ENCODE peak calls at places on chromosomes 6 and 20, in six cellular contexts. One of them, this sample, is unnamed.

GRCh38 chr6:169782966-169783760 is 31.7 kb downstream of the ERMARD start:
- DNase-seq in body of pancreas: no peak
- DNase-seq in amniotic epithelial cell: no peak
- DNase-seq in non-pigmented ciliary epithelial cell: no peak
- DNase-seq in GM23338: no peak
- DNase-seq in HS-5: no peak
- DNase-seq in this sample: no peak

GRCh38 chr20:31602779-31603441 is 2.2 kb upstream of the ID1 start:
- DNase-seq in body of pancreas: no peak
- DNase-seq in amniotic epithelial cell: peak; percentile 88
- DNase-seq in non-pigmented ciliary epithelial cell: peak; percentile 73
- DNase-seq in GM23338: no peak
- DNase-seq in HS-5: no peak
- DNase-seq in this sample: no peak

GRCh38 chr6:153301602-153302001 is 170.5 kb upstream of the RGS17 start:
- DNase-seq in body of pancreas: no peak
- DNase-seq in amniotic epithelial cell: no peak
- DNase-seq in non-pigmented ciliary epithelial cell: no peak
- DNase-seq in GM23338: peak; percentile 64
- DNase-seq in HS-5: no peak
- DNase-seq in this sample: no peak

GRCh38 chr6:30998785-30999184 is 11.5 kb upstream of the MUC22 start:
- DNase-seq in body of pancreas: no peak
- DNase-seq in amniotic epithelial cell: peak; percentile 64
- DNase-seq in non-pigmented ciliary epithelial cell: no peak
- DNase-seq in GM23338: no peak
- DNase-seq in HS-5: no peak
- DNase-seq in this sample: no peak

GRCh38 chr6:31058128-31058894 is 48.0 kb downstream of the MUC22 start:
- DNase-seq in body of pancreas: no peak
- DNase-seq in amniotic epithelial cell: peak; percentile 90
- DNase-seq in non-pigmented ciliary epithelial cell: peak; percentile 90
- DNase-seq in GM23338: peak; percentile 36
- DNase-seq in HS-5: peak; percentile 97
- DNase-seq in this sample: peak; percentile 91

GRCh38 chr6:127941228-127941627 is 40.4 kb upstream of the THEMIS start:
- DNase-seq in body of pancreas: no peak
- DNase-seq in amniotic epithelial cell: no peak
- DNase-seq in non-pigmented ciliary epithelial cell: no peak
- DNase-seq in GM23338: no peak
- DNase-seq in HS-5: no peak
- DNase-seq in this sample: no peak

GRCh38 chr6:45289751-45290514 is 38.2 kb upstream of the RUNX2 start:
- DNase-seq in body of pancreas: no peak
- DNase-seq in amniotic epithelial cell: no peak
- DNase-seq in non-pigmented ciliary epithelial cell: no peak
- DNase-seq in GM23338: no peak
- DNase-seq in HS-5: no peak
- DNase-seq in this sample: no peak

GRCh38 chr6:141056945-141057635 is 1075.6 kb upstream of the GJE1 start:
- DNase-seq in body of pancreas: no peak
- DNase-seq in amniotic epithelial cell: peak; percentile 95
- DNase-seq in non-pigmented ciliary epithelial cell: peak; percentile 32
- DNase-seq in GM23338: no peak
- DNase-seq in HS-5: no peak
- DNase-seq in this sample: no peak

GRCh38 chr20:37265152-37265551 is 3.5 kb upstream of the GHRH start:
- DNase-seq in body of pancreas: no peak
- DNase-seq in amniotic epithelial cell: peak; percentile 20
- DNase-seq in non-pigmented ciliary epithelial cell: no peak
- DNase-seq in GM23338: no peak
- DNase-seq in HS-5: no peak
- DNase-seq in this sample: no peak

GRCh38 chr6:156564128-156564806 is 212.9 kb upstream of the ARID1B start:
- DNase-seq in body of pancreas: peak; percentile 80
- DNase-seq in amniotic epithelial cell: peak; percentile 38
- DNase-seq in non-pigmented ciliary epithelial cell: peak; percentile 17
- DNase-seq in GM23338: peak; percentile 81
- DNase-seq in HS-5: peak; percentile 6
- DNase-seq in this sample: no peak

GRCh38 chr6:40520683-40521082 is 66.5 kb downstream of the LRFN2 start:
- DNase-seq in body of pancreas: no peak
- DNase-seq in amniotic epithelial cell: no peak
- DNase-seq in non-pigmented ciliary epithelial cell: no peak
- DNase-seq in GM23338: no peak
- DNase-seq in HS-5: no peak
- DNase-seq in this sample: no peak

GRCh38 chr20:2397091-2397490 is 16.4 kb downstream of the TGM6 start:
- DNase-seq in body of pancreas: no peak
- DNase-seq in amniotic epithelial cell: no peak
- DNase-seq in non-pigmented ciliary epithelial cell: no peak
- DNase-seq in GM23338: no peak
- DNase-seq in HS-5: no peak
- DNase-seq in this sample: no peak

GRCh38 chr6:107419747-107420146 is 39.6 kb downstream of the PDSS2 start:
- DNase-seq in body of pancreas: no peak
- DNase-seq in amniotic epithelial cell: peak; percentile 12
- DNase-seq in non-pigmented ciliary epithelial cell: no peak
- DNase-seq in GM23338: no peak
- DNase-seq in HS-5: no peak
- DNase-seq in this sample: no peak

GRCh38 chr6:125022391-125022989 is 60.3 kb downstream of the RNF217 start:
- DNase-seq in body of pancreas: no peak
- DNase-seq in amniotic epithelial cell: no peak
- DNase-seq in non-pigmented ciliary epithelial cell: no peak
- DNase-seq in GM23338: no peak
- DNase-seq in HS-5: no peak
- DNase-seq in this sample: no peak

GRCh38 chr20:6074145-6074561 is 20.3 kb upstream of the LRRN4 start:
- DNase-seq in body of pancreas: no peak
- DNase-seq in amniotic epithelial cell: peak; percentile 61
- DNase-seq in non-pigmented ciliary epithelial cell: no peak
- DNase-seq in GM23338: peak; percentile 41
- DNase-seq in HS-5: no peak
- DNase-seq in this sample: no peak

GRCh38 chr20:33046412-33046811 is 7.3 kb upstream of the BPIFB3 start:
- DNase-seq in body of pancreas: no peak
- DNase-seq in amniotic epithelial cell: no peak
- DNase-seq in non-pigmented ciliary epithelial cell: no peak
- DNase-seq in GM23338: no peak
- DNase-seq in HS-5: no peak
- DNase-seq in this sample: no peak

GRCh38 chr6:16403831-16404230 is 165.4 kb downstream of the GMPR start:
- DNase-seq in body of pancreas: no peak
- DNase-seq in amniotic epithelial cell: peak; percentile 20
- DNase-seq in non-pigmented ciliary epithelial cell: no peak
- DNase-seq in GM23338: no peak
- DNase-seq in HS-5: no peak
- DNase-seq in this sample: no peak

GRCh38 chr6:139173172-139173571 is 38.3 kb downstream of the HECA start:
- DNase-seq in body of pancreas: no peak
- DNase-seq in amniotic epithelial cell: no peak
- DNase-seq in non-pigmented ciliary epithelial cell: no peak
- DNase-seq in GM23338: no peak
- DNase-seq in HS-5: no peak
- DNase-seq in this sample: no peak